ENCODE peak calls at places on chromosomes 16 and 17, in six cellular contexts. U, O, I, L, R and F are unnamed samples.
A peak's percentile ranks its signal among the peaks of the same experiment; 100 is the strongest.

GRCh38 chr17:46977750-46978488 is 1.1 kb downstream of the RPRML start:
- DNase-seq in U (no peak), O (no peak), I (no peak), L (no peak), R (no peak), F (no peak)

GRCh38 chr16:24731722-24732419 is 2.4 kb downstream of the TNRC6A start:
- DNase-seq in U (no peak), O (no peak), I (peak; percentile 68), L (no peak), R (no peak), F (no peak)

GRCh38 chr17:63927464-63928171 is 4.5 kb downstream of the CD79B start:
- DNase-seq in U (no peak), O (no peak), I (no peak), L (no peak), R (no peak), F (no peak)

GRCh38 chr16:57273359-57273758 is 11.1 kb downstream of the PLLP start:
- DNase-seq in U (no peak), O (no peak), I (no peak), L (no peak), R (no peak), F (no peak)

GRCh38 chr16:12680531-12680930 is 123.2 kb downstream of the CPPED1 start:
- DNase-seq in U (no peak), O (no peak), I (no peak), L (no peak), R (no peak), F (no peak)

GRCh38 chr17:75808905-75809621 is 24.5 kb downstream of the UNK start:
- DNase-seq in U (no peak), O (no peak), I (peak; percentile 59), L (peak; percentile 77), R (no peak), F (peak; percentile 66)

GRCh38 chr17:17710728-17711541 is 29.7 kb downstream of the RAI1 start:
- DNase-seq in U (peak; percentile 73), O (no peak), I (peak; percentile 82), L (peak; percentile 88), R (peak; percentile 95), F (peak; percentile 81)

GRCh38 chr17:18944646-18945045 is 7.3 kb upstream of the SLC5A10 start:
- DNase-seq in U (no peak), O (no peak), I (no peak), L (no peak), R (no peak), F (no peak)

GRCh38 chr16:57029161-57030160 is 40.1 kb downstream of the NLRC5 start:
- DNase-seq in U (no peak), O (no peak), I (no peak), L (peak; percentile 33), R (peak; percentile 2), F (peak; percentile 40)

GRCh38 chr17:4498461-4499397 is at the start of gene SPNS2:
- DNase-seq in U (peak; percentile 78), O (no peak), I (peak; percentile 84), L (peak; percentile 53), R (peak; percentile 48), F (peak; percentile 25)

GRCh38 chr16:87062569-87063442 is 254.4 kb downstream of the C16orf95 start:
- DNase-seq in U (peak; percentile 71), O (no peak), I (peak; percentile 85), L (peak; percentile 77), R (peak; percentile 73), F (peak; percentile 58)

GRCh38 chr17:40937384-40937819 is at the start of gene KRT23:
- DNase-seq in U (no peak), O (no peak), I (peak; percentile 16), L (no peak), R (no peak), F (no peak)

GRCh38 chr16:89827383-89828198 is 684 bp upstream of the SPIRE2 start:
- DNase-seq in U (peak; percentile 74), O (no peak), I (peak; percentile 52), L (peak; percentile 77), R (peak; percentile 33), F (peak; percentile 62)

GRCh38 chr17:36608794-36609497 is 7.6 kb downstream of the MRM1 start:
- DNase-seq in U (peak; percentile 62), O (no peak), I (peak; percentile 46), L (peak; percentile 77), R (peak; percentile 17), F (peak; percentile 65)

GRCh38 chr16:78689031-78689430 is 589.6 kb downstream of the WWOX start:
- DNase-seq in U (no peak), O (no peak), I (no peak), L (peak; percentile 41), R (no peak), F (no peak)

GRCh38 chr17:57750930-57751329 is 5.8 kb upstream of the CCDC182 start:
- DNase-seq in U (no peak), O (no peak), I (no peak), L (peak; percentile 10), R (no peak), F (no peak)

GRCh38 chr17:57662644-57663308 is 82.3 kb downstream of the CCDC182 start:
- DNase-seq in U (peak; percentile 84), O (no peak), I (peak; percentile 94), L (peak; percentile 99), R (peak; percentile 100), F (peak; percentile 99)

GRCh38 chr17:62824290-62825135 is 16.4 kb upstream of the MARCHF10 start:
- DNase-seq in U (no peak), O (no peak), I (no peak), L (peak; percentile 86), R (peak; percentile 92), F (peak; percentile 99)

GRCh38 chr16:48101069-48101674 is 54.6 kb downstream of the ABCC12 start:
- DNase-seq in U (no peak), O (peak; percentile 34), I (peak; percentile 61), L (no peak), R (no peak), F (no peak)

GRCh38 chr17:45227631-45228120 is 6.0 kb downstream of the FMNL1 start:
- DNase-seq in U (peak; percentile 10), O (no peak), I (no peak), L (no peak), R (no peak), F (no peak)

GRCh38 chr16:86232496-86232895 is 277.8 kb upstream of the FOXF1 start:
- DNase-seq in U (no peak), O (no peak), I (no peak), L (no peak), R (no peak), F (no peak)

GRCh38 chr16:1612320-1613111 is at the start of gene CRAMP1:
- DNase-seq in U (peak; percentile 21), O (no peak), I (peak; percentile 12), L (peak; percentile 8), R (no peak), F (no peak)

GRCh38 chr16:47978491-47979490 is 177.0 kb downstream of the ABCC12 start:
- DNase-seq in U (no peak), O (no peak), I (no peak), L (no peak), R (no peak), F (no peak)

GRCh38 chr17:13749566-13750235 is 148.0 kb upstream of the HS3ST3A1 start:
- DNase-seq in U (no peak), O (no peak), I (no peak), L (peak; percentile 51), R (no peak), F (peak; percentile 71)

GRCh38 chr17:4664230-4664629 is 22.8 kb upstream of the ALOX15 start:
- DNase-seq in U (no peak), O (no peak), I (no peak), L (no peak), R (no peak), F (no peak)

DNA sequence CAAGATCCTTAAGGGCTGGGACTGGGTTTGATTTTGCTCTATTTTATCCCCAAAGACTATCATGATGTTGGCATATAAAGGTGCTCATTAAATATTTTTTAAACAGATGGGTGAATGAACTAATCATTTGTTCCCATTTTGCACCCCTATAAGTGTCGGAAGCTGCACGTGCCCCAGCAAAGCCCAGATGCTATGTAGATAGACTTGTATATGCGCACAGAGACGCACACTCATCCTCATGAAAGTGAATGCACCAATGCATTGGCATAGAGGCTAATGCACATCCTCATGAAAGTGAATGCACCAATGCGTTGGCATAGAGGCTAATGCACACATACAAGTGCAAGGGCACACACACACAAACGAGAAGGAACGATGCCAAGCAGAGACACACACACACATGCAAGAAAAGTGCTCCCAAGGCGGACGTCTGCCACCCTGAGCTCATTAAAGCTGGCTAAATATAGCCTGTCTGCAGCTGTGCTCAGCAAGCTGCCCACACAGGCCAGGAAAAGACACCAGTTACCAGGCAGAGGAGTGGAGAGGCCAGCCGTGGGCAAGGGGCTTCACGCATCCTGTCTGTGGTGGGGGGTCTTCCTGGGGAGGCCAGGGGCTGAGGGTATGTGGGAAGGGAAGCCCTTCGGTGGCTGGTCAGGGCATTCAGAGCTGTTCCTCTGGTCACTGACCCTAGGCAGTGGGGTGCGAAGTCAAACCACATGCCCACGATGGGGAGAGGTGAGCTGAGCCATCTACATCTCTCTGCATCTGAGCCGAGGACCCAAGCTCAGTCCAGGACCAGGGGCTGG is 52.6 kb downstream of the PIMREG start:
- DNase-seq in U (no peak), O (no peak), I (no peak), L (no peak), R (no peak), F (no peak)
- H3K4me3 ChIP-seq in U (no peak overlapping the region), O (no peak overlapping the region), I (no peak overlapping the region), L (no peak overlapping the region), R (no peak overlapping the region), F (no peak overlapping the region)

GRCh38 chr17:38874505-38875419 is 4.9 kb downstream of the LASP1 start:
- DNase-seq in U (no peak), O (no peak), I (no peak), L (peak; percentile 44), R (no peak), F (peak; percentile 34)
- TF ChIP-seq CTCF in U (no peak), O (no peak), I (no peak), L (no peak), R (no peak), F (no peak)

DNA sequence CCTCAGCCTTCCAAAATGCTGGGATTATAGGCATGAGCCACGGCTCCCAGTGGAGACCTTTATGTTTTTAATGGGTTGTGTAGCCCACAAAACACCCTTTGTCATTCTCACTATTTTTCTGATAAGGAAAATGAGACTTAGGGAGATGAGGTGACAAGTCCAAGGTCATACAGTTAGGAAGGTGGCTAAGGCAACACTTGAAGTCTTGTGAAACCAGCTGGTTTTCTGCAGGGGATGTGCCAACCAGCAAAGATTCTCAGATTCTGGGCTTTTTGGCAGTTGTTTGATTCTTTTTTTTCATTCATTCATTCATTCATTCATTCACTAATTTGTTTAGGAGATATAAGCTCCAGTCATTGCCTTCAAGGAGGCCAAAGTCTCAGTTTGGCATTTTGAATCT is 10.0 kb upstream of the PHOSPHO1 start:
- DNase-seq in U (no peak), O (no peak), I (no peak), L (no peak), R (peak; percentile 1), F (no peak)
- H3K4me3 ChIP-seq in U (no peak overlapping the region), O (no peak overlapping the region), I (no peak overlapping the region), L (no peak overlapping the region), R (no peak overlapping the region), F (no peak overlapping the region)

GRCh38 chr17:27457731-27458523 is 1.7 kb downstream of the KSR1 start:
- DNase-seq in U (no peak), O (no peak), I (peak; percentile 42), L (peak; percentile 50), R (no peak), F (peak; percentile 50)
- TF ChIP-seq CTCF in U (no peak), O (no peak), I (no peak), L (no peak), R (no peak), F (no peak)

GRCh38 chr17:48626202-48626469 is at the start of gene HOXB9:
- DNase-seq in U (no peak), O (no peak), I (no peak), L (no peak), R (no peak), F (no peak)
- H3K4me3 ChIP-seq in U (peak within 1 kb of the TSS; percentile 26), O (peak within 1 kb of the TSS; percentile 47), I (no peak within 1 kb of the TSS), L (peak within 1 kb of the TSS; percentile 9), R (peak within 1 kb of the TSS; percentile 70), F (peak within 1 kb of the TSS; percentile 69)

GRCh38 chr16:4390266-4391260 is 18.9 kb downstream of the VASN start:
- DNase-seq in U (no peak), O (no peak), I (no peak), L (no peak), R (no peak), F (no peak)
- TF ChIP-seq CTCF in U (no peak), O (no peak), I (no peak), L (no peak), R (no peak), F (peak; percentile 17)